ENCODE peak calls at places on chromosome 5, in four cellular contexts. One of them, this sample, is unnamed.

GRCh38 chr5:65034782-65035181 is 266.1 kb downstream of the CWC27 start:
- DNase-seq in fibroblast of mammary gland: no peak
- DNase-seq in KG1: no peak
- DNase-seq in T-helper 1 cell: no peak
- DNase-seq in this sample: no peak

GRCh38 chr5:14063117-14063516 is 80.0 kb upstream of the TRIO start:
- DNase-seq in fibroblast of mammary gland: peak; percentile 40
- DNase-seq in KG1: no peak
- DNase-seq in T-helper 1 cell: no peak
- DNase-seq in this sample: no peak

GRCh38 chr5:952597-953271 is 55.9 kb upstream of the NKD2 start:
- DNase-seq in fibroblast of mammary gland: no peak
- DNase-seq in KG1: no peak
- DNase-seq in T-helper 1 cell: no peak
- DNase-seq in this sample: no peak

GRCh38 chr5:41763537-41763936 is 106.7 kb downstream of the OXCT1 start:
- DNase-seq in fibroblast of mammary gland: no peak
- DNase-seq in KG1: no peak
- DNase-seq in T-helper 1 cell: no peak
- DNase-seq in this sample: no peak

GRCh38 chr5:149853019-149853648 is 91.5 kb downstream of the PDE6A start:
- DNase-seq in fibroblast of mammary gland: peak; percentile 80
- DNase-seq in KG1: no peak
- DNase-seq in T-helper 1 cell: no peak
- DNase-seq in this sample: peak; percentile 79

GRCh38 chr5:15069407-15069905 is 197.9 kb upstream of the ANKH start:
- DNase-seq in fibroblast of mammary gland: no peak
- DNase-seq in KG1: no peak
- DNase-seq in T-helper 1 cell: no peak
- DNase-seq in this sample: no peak

GRCh38 chr5:61784337-61784736 is 452.3 kb downstream of the ZSWIM6 start:
- DNase-seq in fibroblast of mammary gland: peak; percentile 6
- DNase-seq in KG1: no peak
- DNase-seq in T-helper 1 cell: no peak
- DNase-seq in this sample: no peak

GRCh38 chr5:166716856-166717492 is 1574.5 kb upstream of the WWC1 start:
- DNase-seq in fibroblast of mammary gland: no peak
- DNase-seq in KG1: no peak
- DNase-seq in T-helper 1 cell: no peak
- DNase-seq in this sample: no peak

GRCh38 chr5:173012882-173013281 is 29.3 kb downstream of the ATP6V0E1 start:
- DNase-seq in fibroblast of mammary gland: no peak
- DNase-seq in KG1: no peak
- DNase-seq in T-helper 1 cell: no peak
- DNase-seq in this sample: no peak

GRCh38 chr5:92308679-92309078 is 925.6 kb upstream of the ARRDC3 start:
- DNase-seq in fibroblast of mammary gland: peak; percentile 7
- DNase-seq in KG1: no peak
- DNase-seq in T-helper 1 cell: no peak
- DNase-seq in this sample: no peak

GRCh38 chr5:117494208-117494607 is 919.6 kb upstream of the SEMA6A start:
- DNase-seq in fibroblast of mammary gland: peak; percentile 16
- DNase-seq in KG1: no peak
- DNase-seq in T-helper 1 cell: no peak
- DNase-seq in this sample: no peak

GRCh38 chr5:34002629-34003328 is 5.1 kb downstream of the AMACR start:
- DNase-seq in fibroblast of mammary gland: no peak
- DNase-seq in KG1: no peak
- DNase-seq in T-helper 1 cell: no peak
- DNase-seq in this sample: no peak

GRCh38 chr5:34582364-34582763 is 73.8 kb upstream of the RAI14 start:
- DNase-seq in fibroblast of mammary gland: no peak
- DNase-seq in KG1: no peak
- DNase-seq in T-helper 1 cell: no peak
- DNase-seq in this sample: no peak

This sample was measured in Caco-2.